ENCODE peak calls at places on chromosomes 5 and 9, in four cellular contexts. X, Y, I and B are unnamed samples.

GRCh38 chr5:82354543-82354942 is 76.4 kb upstream of the RPS23 start:
- DNase-seq in X (no peak), Y (no peak), I (no peak), B (no peak)

GRCh38 chr9:73824671-73825070 is 672.5 kb upstream of the RORB start:
- DNase-seq in X (no peak), Y (no peak), I (no peak), B (no peak)

GRCh38 chr5:174145091-174145490 is 99.6 kb downstream of the NSG2 start:
- DNase-seq in X (no peak), Y (no peak), I (no peak), B (no peak)

GRCh38 chr5:145225529-145225928 is 609.6 kb downstream of the PRELID2 start:
- DNase-seq in X (no peak), Y (no peak), I (no peak), B (no peak)

GRCh38 chr5:81753429-81753828 is 2.5 kb upstream of the SSBP2 start:
- DNase-seq in X (no peak), Y (no peak), I (no peak), B (no peak)

GRCh38 chr5:73903169-73903568 is 277.2 kb downstream of the ARHGEF28 start:
- DNase-seq in X (no peak), Y (no peak), I (no peak), B (no peak)

GRCh38 chr9:110192531-110193326 is 15.2 kb downstream of the C9orf152 start:
- DNase-seq in X (no peak), Y (no peak), I (no peak), B (no peak)

GRCh38 chr5:137880313-137880712 is 8.9 kb upstream of the PKD2L2 start:
- DNase-seq in X (no peak), Y (no peak), I (no peak), B (no peak)

GRCh38 chr5:115432691-115433090 is 111.9 kb downstream of the FEM1C start:
- DNase-seq in X (no peak), Y (no peak), I (no peak), B (no peak)

GRCh38 chr9:32579706-32580331 is 6.9 kb upstream of the NDUFB6 start:
- DNase-seq in X (peak), Y (peak), I (peak), B (peak)

GRCh38 chr9:69758981-69759477 is 782 bp downstream of the PTAR1 start:
- DNase-seq in X (no peak), Y (no peak), I (no peak), B (no peak)

GRCh38 chr5:134445841-134446818 is 34.4 kb upstream of the CDKN2AIPNL start:
- DNase-seq in X (no peak), Y (no peak), I (no peak), B (no peak)

GRCh38 chr5:57174850-57175525 is 1.1 kb downstream of the GPBP1 start:
- DNase-seq in X (no peak), Y (no peak), I (no peak), B (no peak)

GRCh38 chr9:38046669-38047300 is 22.2 kb downstream of the SHB start:
- DNase-seq in X (no peak), Y (peak), I (no peak), B (peak)

GRCh38 chr9:103082494-103082893 is 87.4 kb downstream of the CYLC2 start:
- DNase-seq in X (no peak), Y (no peak), I (no peak), B (no peak)

GRCh38 chr5:1101991-1102713 is 9.7 kb downstream of the SLC12A7 start:
- DNase-seq in X (no peak), Y (no peak), I (peak), B (no peak)

GRCh38 chr5:107698286-107698685 is 27.5 kb upstream of the EFNA5 start:
- DNase-seq in X (no peak), Y (no peak), I (no peak), B (no peak)

GRCh38 chr5:120396186-120396585 is 67.9 kb upstream of the PRR16 start:
- DNase-seq in X (no peak), Y (no peak), I (no peak), B (no peak)

GRCh38 chr9:122112238-122112637 is 19.1 kb upstream of the TTLL11 start:
- DNase-seq in X (no peak), Y (no peak), I (no peak), B (no peak)

GRCh38 chr5:126139773-126140172 is 283.4 kb upstream of the GRAMD2B start:
- DNase-seq in X (no peak), Y (no peak), I (no peak), B (no peak)

GRCh38 chr9:116705531-116705930 is 18.4 kb downstream of the TRIM32 start:
- DNase-seq in X (no peak), Y (no peak), I (no peak), B (no peak)

GRCh38 chr9:15306068-15306756 is 804 bp downstream of the TTC39B start:
- DNase-seq in X (peak), Y (peak), I (no peak), B (no peak)

GRCh38 chr5:73780297-73781080 is 154.5 kb downstream of the ARHGEF28 start:
- DNase-seq in X (no peak), Y (no peak), I (no peak), B (no peak)

GRCh38 chr5:33271606-33272005 is 169.2 kb upstream of the TARS1 start:
- DNase-seq in X (no peak), Y (no peak), I (no peak), B (no peak)

GRCh38 chr5:32984851-32985250 is 273.7 kb downstream of the NPR3 start:
- DNase-seq in X (no peak), Y (no peak), I (no peak), B (no peak)

GRCh38 chr9:21994526-21994995 is at the start of gene CDKN2B-AS1:
- DNase-seq in X (peak), Y (no peak), I (no peak), B (peak)

GRCh38 chr9:3689555-3689954 is 163.8 kb upstream of the RFX3 start:
- DNase-seq in X (no peak), Y (no peak), I (no peak), B (no peak)

GRCh38 chr5:1831257-1831656 is 30.1 kb downstream of the NDUFS6 start:
- DNase-seq in X (no peak), Y (no peak), I (no peak), B (no peak)

GRCh38 chr9:69030851-69031645 is 4.5 kb upstream of the FXN start:
- DNase-seq in X (no peak), Y (no peak), I (no peak), B (no peak)

GRCh38 chr5:96994493-96994892 is 58.6 kb downstream of the LNPEP start:
- DNase-seq in X (no peak), Y (no peak), I (no peak), B (no peak)

GRCh38 chr5:82794876-82795275 is 282.3 kb downstream of the TMEM167A start:
- DNase-seq in X (no peak), Y (no peak), I (no peak), B (no peak)

GRCh38 chr5:161093105-161093504 is 241.1 kb upstream of the ATP10B start:
- DNase-seq in X (no peak), Y (no peak), I (no peak), B (no peak)

GRCh38 chr9:110767559-110768063 is 99.0 kb downstream of the MUSK start:
- DNase-seq in X (no peak), Y (no peak), I (no peak), B (no peak)

DNA sequence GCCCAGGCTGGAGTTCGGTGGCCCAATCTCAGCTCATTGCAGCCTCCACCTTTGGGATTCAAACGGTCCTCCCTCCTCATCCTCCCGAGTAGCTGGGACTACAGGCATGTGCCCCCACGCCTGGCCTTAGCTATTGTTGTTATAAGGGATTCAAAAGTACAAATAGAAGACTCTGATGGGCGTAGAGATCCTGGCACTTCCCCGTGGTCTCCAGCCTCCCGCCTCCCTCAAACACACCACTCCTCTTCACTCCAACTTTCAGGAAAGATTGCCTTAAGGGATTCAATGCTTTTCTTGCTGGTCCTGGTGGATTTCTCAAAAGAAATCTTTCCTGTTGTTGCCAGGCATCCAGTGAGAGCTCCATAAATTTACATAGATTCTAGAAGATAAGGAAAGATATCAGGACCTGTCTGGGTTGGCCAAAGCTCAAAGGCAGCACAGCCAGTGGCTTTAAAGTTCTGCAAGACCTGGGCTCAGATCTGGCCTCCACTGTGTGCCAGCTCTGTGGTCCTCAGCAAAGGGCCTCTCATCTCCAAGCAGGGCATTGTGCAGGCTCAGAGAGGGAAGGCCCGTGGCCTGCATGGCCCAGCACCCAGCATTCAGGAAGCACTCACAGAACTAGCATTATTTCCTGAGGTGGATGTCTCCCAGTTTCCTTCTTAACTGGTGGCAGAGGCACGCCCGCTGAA is 1.1 kb downstream of the AIF1L start:
- DNase-seq in X (no peak), Y (no peak), I (no peak), B (no peak)
- TF ChIP-seq EZH2 in X (no peak), Y (no peak), I (no peak), B (no peak)

GRCh38 chr9:126784401-126784800 is 20.4 kb upstream of the ZBTB43 start:
- DNase-seq in X (no peak), Y (no peak), I (no peak), B (no peak)

GRCh38 chr9:126788046-126788445 is 16.8 kb upstream of the ZBTB43 start:
- DNase-seq in X (no peak), Y (no peak), I (no peak), B (no peak)

GRCh38 chr9:126791406-126792230 is 13.2 kb upstream of the ZBTB43 start:
- DNase-seq in X (no peak), Y (peak), I (no peak), B (no peak)

GRCh38 chr9:126790561-126790960 is 14.3 kb upstream of the ZBTB43 start:
- DNase-seq in X (no peak), Y (no peak), I (no peak), B (no peak)

GRCh38 chr9:126788631-126789349 is 16.1 kb upstream of the ZBTB43 start:
- DNase-seq in X (no peak), Y (no peak), I (no peak), B (no peak)
- TF ChIP-seq FOSL1 in X (no peak), Y (no peak), I (peak), B (no peak)

GRCh38 chr9:34629492-34629809 is 585 bp upstream of the ARID3C start:
- DNase-seq in X (no peak), Y (no peak), I (no peak), B (no peak)
- TF ChIP-seq EZH2 in X (no peak), Y (no peak), I (no peak), B (no peak)

GRCh38 chr9:135048046-135048757 is 39.3 kb upstream of the OLFM1 start:
- DNase-seq in X (no peak), Y (no peak), I (no peak), B (no peak)
- TF ChIP-seq FOSL1 in X (no peak), Y (no peak), I (no peak), B (no peak)

GRCh38 chr9:137300607-137301085 is 1.4 kb downstream of the NRARP start:
- DNase-seq in X (peak), Y (no peak), I (peak), B (no peak)
- TF ChIP-seq EZH2 in X (no peak), Y (no peak), I (no peak), B (no peak)

GRCh38 chr5:128877476-128877875 is 87.8 kb upstream of the SLC27A6 start:
- DNase-seq in X (no peak), Y (no peak), I (no peak), B (no peak)

GRCh38 chr5:128870923-128871322 is 94.4 kb upstream of the SLC27A6 start:
- DNase-seq in X (no peak), Y (no peak), I (no peak), B (no peak)

GRCh38 chr5:128881609-128882008 is 83.7 kb upstream of the SLC27A6 start:
- DNase-seq in X (no peak), Y (no peak), I (no peak), B (no peak)

DNA sequence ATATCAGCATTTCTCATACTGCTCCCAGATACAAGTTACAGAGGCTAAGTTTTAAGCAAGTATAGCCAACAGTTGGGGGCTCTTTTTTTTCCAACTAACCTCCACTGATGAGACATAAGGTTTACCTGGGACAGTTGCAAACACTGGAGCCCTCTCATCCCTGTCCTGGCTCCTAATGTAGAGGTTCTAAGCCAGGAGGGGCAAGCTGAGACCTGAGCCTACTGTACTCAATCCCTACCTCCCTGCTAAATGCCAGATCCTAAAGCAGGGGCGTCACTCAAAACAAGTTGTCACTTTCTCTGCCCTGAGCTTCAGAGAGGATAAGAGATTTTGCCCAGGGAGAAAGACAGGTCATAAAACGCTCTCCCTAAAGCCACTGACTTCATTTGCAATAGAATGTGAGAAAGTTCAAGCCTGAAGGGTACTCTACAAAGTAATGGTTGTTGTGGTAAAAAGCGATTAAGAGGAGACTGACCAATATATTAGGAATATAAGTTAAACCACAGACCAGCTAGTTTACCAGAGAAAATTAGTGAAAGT is 88.4 kb upstream of the SLC27A6 start:
- DNase-seq in X (no peak), Y (no peak), I (no peak), B (no peak)
- TF ChIP-seq FOSL1 in X (no peak), Y (no peak), I (no peak), B (no peak)

GRCh38 chr5:98415663-98416062 is 357.8 kb upstream of the RGMB start:
- DNase-seq in X (no peak), Y (no peak), I (no peak), B (no peak)

GRCh38 chr5:98416541-98416940 is 356.9 kb upstream of the RGMB start:
- DNase-seq in X (no peak), Y (no peak), I (no peak), B (no peak)

GRCh38 chr5:98414938-98415337 is 358.5 kb upstream of the RGMB start:
- DNase-seq in X (no peak), Y (no peak), I (no peak), B (no peak)
- TF ChIP-seq EZH2 in X (no peak), Y (no peak), I (no peak), B (no peak)

DNA sequence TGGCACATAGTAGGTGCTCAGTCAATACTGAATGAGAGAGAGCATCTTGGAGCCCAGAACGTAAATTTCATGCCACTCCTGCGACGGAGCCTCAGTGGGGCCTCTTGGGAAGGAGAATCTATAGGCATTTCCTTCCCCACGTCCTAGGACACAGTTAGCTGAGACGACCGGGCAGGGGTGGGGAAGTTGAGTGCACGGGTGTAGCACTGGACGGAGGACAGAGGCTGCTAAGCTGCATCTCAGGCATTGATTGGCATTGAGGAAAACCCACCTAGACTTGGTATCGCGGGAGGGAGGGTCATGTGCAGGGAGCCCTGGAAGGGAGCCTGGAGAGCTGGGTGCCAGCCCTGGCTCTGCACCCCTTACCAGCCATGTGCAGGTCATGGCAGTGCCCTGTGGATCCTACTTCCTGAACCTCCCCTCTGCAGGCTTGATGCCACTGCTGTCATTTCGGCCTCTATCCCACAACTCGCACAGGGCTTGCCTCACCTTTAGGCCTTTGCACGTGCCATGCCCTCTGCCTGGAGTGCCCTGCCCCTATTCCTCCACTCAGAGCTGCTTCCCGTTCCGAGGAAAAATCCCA is 25.6 kb downstream of the NEK6 start:
- DNase-seq in X (no peak), Y (no peak), I (no peak), B (no peak)
- TF ChIP-seq FOSL1 in X (no peak), Y (no peak), I (no peak), B (no peak)

DNA sequence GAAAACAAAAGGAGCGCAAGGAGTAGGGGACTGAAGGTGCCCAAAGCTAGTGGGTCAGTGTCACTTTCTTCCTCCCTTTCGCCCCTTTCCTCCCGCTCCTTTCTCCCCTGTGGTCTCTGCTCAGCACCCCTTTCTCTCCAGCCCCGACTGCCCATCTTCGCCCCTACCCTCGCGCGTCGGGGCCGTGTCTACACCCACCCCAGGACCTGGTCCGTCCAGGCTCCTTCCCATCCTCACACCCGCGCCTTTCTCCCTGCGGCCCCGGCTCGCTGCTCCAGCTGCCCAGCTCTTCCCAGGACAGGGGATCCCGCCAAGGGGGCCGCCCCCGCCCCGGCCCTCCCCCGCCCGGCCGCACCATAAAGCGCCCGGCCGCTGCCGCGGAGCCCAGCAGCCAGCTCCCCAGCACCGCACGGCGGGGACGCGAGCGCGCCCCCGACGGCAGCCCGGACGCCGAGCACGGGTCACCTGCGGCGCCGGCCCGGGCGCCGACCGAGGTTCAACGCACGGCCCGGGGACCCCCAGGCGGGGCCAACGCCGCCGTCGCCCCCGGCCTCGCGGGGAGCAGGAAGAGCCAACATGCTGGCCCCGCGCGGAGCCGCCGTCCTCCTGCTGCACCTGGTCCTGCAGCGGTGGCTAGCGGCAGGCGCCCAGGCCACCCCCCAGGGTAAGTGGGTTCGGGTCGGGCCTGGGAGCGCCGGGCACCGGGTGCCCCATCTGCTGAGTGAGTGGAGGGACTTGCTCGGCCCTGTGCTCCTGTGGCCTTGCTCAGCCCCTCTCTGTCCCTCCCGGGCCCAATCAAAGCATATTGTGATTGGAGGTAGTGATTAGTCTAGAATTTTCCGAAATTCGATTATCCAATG is at the start of gene THBS4:
- DNase-seq in X (peak), Y (no peak), I (no peak), B (no peak)
- TF ChIP-seq EZH2 in X (no peak), Y (no peak), I (no peak), B (no peak)

GRCh38 chr5:55993013-55993412 is 1.8 kb downstream of the IL6ST start:
- DNase-seq in X (no peak), Y (no peak), I (no peak), B (no peak)
- TF ChIP-seq FOSL1 in X (no peak), Y (no peak), I (no peak), B (no peak)